ENCODE peak calls at places on chromosomes 7 and 10, in four cellular contexts. U is kidney, W is GM12865, J is left colon. A is an unnamed sample.

GRCh38 chr10:76509501-76509900 is 1078.1 kb downstream of the LRMDA start:
- DNase-seq in U (no peak), W (no peak), J (no peak), A (no peak)

GRCh38 chr7:92179393-92179924 is 517 bp upstream of the LRRD1 start:
- DNase-seq in U (no peak), W (no peak), J (no peak), A (no peak)

GRCh38 chr7:94060772-94061171 is 56.6 kb upstream of the BET1 start:
- DNase-seq in U (no peak), W (no peak), J (no peak), A (peak; percentile 52)

GRCh38 chr10:25338271-25338670 is 163.5 kb downstream of the GPR158 start:
- DNase-seq in U (no peak), W (no peak), J (no peak), A (no peak)

GRCh38 chr7:14085901-14086300 is 96.4 kb upstream of the ETV1 start:
- DNase-seq in U (no peak), W (no peak), J (no peak), A (no peak)

GRCh38 chr10:110413903-110414562 is 83.7 kb upstream of the DUSP5 start:
- DNase-seq in U (no peak), W (no peak), J (no peak), A (peak; percentile 25)

GRCh38 chr7:138125598-138126111 is 49.4 kb downstream of the AKR1D1 start:
- DNase-seq in U (no peak), W (peak; percentile 41), J (no peak), A (peak; percentile 56)

GRCh38 chr10:61170594-61170993 is 226.6 kb upstream of the RHOBTB1 start:
- DNase-seq in U (no peak), W (no peak), J (no peak), A (no peak)

GRCh38 chr10:27713906-27714305 is 31.7 kb downstream of the MKX start:
- DNase-seq in U (no peak), W (no peak), J (no peak), A (peak; percentile 48)

GRCh38 chr7:80439894-80440811 is 71.7 kb downstream of the GNAT3 start:
- DNase-seq in U (no peak), W (no peak), J (no peak), A (peak; percentile 70)

GRCh38 chr10:100742936-100743335 is 2.4 kb upstream of the PAX2 start:
- DNase-seq in U (peak; percentile 65), W (no peak), J (no peak), A (no peak)

GRCh38 chr10:103835121-103836045 is 20.0 kb downstream of the SH3PXD2A start:
- DNase-seq in U (peak; percentile 91), W (no peak), J (peak; percentile 58), A (no peak)

GRCh38 chr7:151631149-151631967 is 111.7 kb upstream of the RHEB start:
- DNase-seq in U (no peak), W (peak; percentile 50), J (no peak), A (peak; percentile 45)

GRCh38 chr10:48603421-48604038 is 1.3 kb downstream of the ARHGAP22 start:
- DNase-seq in U (no peak), W (no peak), J (no peak), A (no peak)

GRCh38 chr10:88743999-88744398 is 15.8 kb upstream of the LIPN start:
- DNase-seq in U (no peak), W (no peak), J (no peak), A (no peak)

GRCh38 chr10:107071301-107071700 is 93.2 kb downstream of the SORCS1 start:
- DNase-seq in U (no peak), W (peak; percentile 13), J (no peak), A (no peak)

GRCh38 chr7:5689118-5689517 is 92.3 kb downstream of the RNF216 start:
- DNase-seq in U (no peak), W (peak; percentile 68), J (no peak), A (peak; percentile 61)

GRCh38 chr10:21194510-21194993 is 297.4 kb upstream of the NEBL start:
- DNase-seq in U (no peak), W (peak; percentile 8), J (peak; percentile 65), A (no peak)

GRCh38 chr7:500521-501420 is 18.9 kb downstream of the PDGFA start:
- DNase-seq in U (peak; percentile 64), W (no peak), J (peak; percentile 22), A (no peak)

GRCh38 chr7:101058355-101058754 is 26.9 kb upstream of the TRIM56 start:
- DNase-seq in U (peak; percentile 78), W (peak; percentile 57), J (no peak), A (peak; percentile 40)

A was measured in EL.